ENCODE peak calls at places on chromosomes 13 and 19, in eight cellular contexts. A is heart left ventricle; G is fibroblast of lung; L is left ventricle myocardium inferior; Q is CD8-positive, alpha-beta memory T cell; P is Peyer's patch; D is transverse colon; J is left lung. W is an unnamed sample.
A peak's percentile ranks its signal among the peaks of the same experiment; 100 is the strongest.

GRCh38 chr19:10505583-10506229 is 2.5 kb upstream of the KEAP1 start:
- DNase-seq in Q (peak; percentile 73), J (peak; percentile 90), G (peak; percentile 64), D (peak; percentile 84), A (peak; percentile 73), L (peak; percentile 71), P (peak; percentile 73), W (peak; percentile 85)

GRCh38 chr13:46232281-46232680 is 20.6 kb downstream of the LRRC63 start:
- DNase-seq in D (no peak), Q (no peak), J (no peak), P (no peak), A (no peak), G (peak; percentile 7), L (no peak), W (no peak)

GRCh38 chr19:30049226-30049625 is 107.2 kb downstream of the URI1 start:
- DNase-seq in G (no peak), D (no peak), L (no peak), P (no peak), J (no peak), A (no peak), Q (no peak), W (no peak)

GRCh38 chr19:54420383-54421168 is 5.3 kb downstream of the TTYH1 start:
- DNase-seq in Q (no peak), G (no peak), J (no peak), L (peak; percentile 55), D (no peak), P (no peak), A (peak; percentile 64), W (no peak)

GRCh38 chr19:2634228-2634951 is 68.1 kb downstream of the GNG7 start:
- DNase-seq in Q (no peak), A (peak; percentile 85), D (no peak), L (peak; percentile 70), G (peak; percentile 60), P (no peak), J (peak; percentile 86), W (peak; percentile 91)

GRCh38 chr13:23159587-23160240 is 21.1 kb upstream of the SGCG start:
- DNase-seq in A (no peak), L (no peak), P (no peak), J (no peak), Q (no peak), G (no peak), D (no peak), W (no peak)

GRCh38 chr13:91132786-91133185 is 214.7 kb upstream of the MIR17HG start:
- DNase-seq in L (peak; percentile 16), G (no peak), A (no peak), D (no peak), J (no peak), P (no peak), Q (no peak), W (no peak)

GRCh38 chr19:29404951-29405727 is 120.7 kb upstream of the VSTM2B start:
- DNase-seq in A (no peak), L (no peak), G (no peak), P (no peak), Q (no peak), D (peak; percentile 9), J (peak; percentile 66), W (no peak)

GRCh38 chr13:25912961-25913360 is 138.9 kb downstream of the SHISA2 start:
- DNase-seq in Q (no peak), A (no peak), G (no peak), P (no peak), L (no peak), J (no peak), D (no peak), W (no peak)

GRCh38 chr13:50149932-50150331 is 134.7 kb downstream of the KCNRG start:
- DNase-seq in Q (no peak), L (peak; percentile 40), D (no peak), G (no peak), P (no peak), J (no peak), A (peak; percentile 74), W (no peak)

GRCh38 chr13:112804374-112804773 is 114.5 kb downstream of the ATP11A start:
- DNase-seq in A (no peak), Q (no peak), L (no peak), G (no peak), D (no peak), J (no peak), P (no peak), W (no peak)

GRCh38 chr19:6536138-6536671 is 5.4 kb downstream of the TNFSF9 start:
- DNase-seq in Q (peak; percentile 84), A (no peak), D (peak; percentile 74), L (no peak), J (no peak), G (no peak), P (peak; percentile 86), W (peak; percentile 80)

GRCh38 chr19:30159636-30160035 is 212.5 kb upstream of the ZNF536 start:
- DNase-seq in P (no peak), Q (no peak), A (no peak), J (no peak), L (no peak), D (no peak), G (no peak), W (no peak)

GRCh38 chr13:40692946-40693345 is 26.5 kb upstream of the FOXO1 start:
- DNase-seq in D (no peak), Q (no peak), L (no peak), P (no peak), G (no peak), A (no peak), J (no peak), W (no peak)

GRCh38 chr19:10501971-10502523 is 1.1 kb downstream of the KEAP1 start:
- DNase-seq in A (peak; percentile 89), L (peak; percentile 85), G (peak; percentile 49), P (peak; percentile 59), J (peak; percentile 91), D (peak; percentile 89), Q (no peak), W (peak; percentile 86)

DNA sequence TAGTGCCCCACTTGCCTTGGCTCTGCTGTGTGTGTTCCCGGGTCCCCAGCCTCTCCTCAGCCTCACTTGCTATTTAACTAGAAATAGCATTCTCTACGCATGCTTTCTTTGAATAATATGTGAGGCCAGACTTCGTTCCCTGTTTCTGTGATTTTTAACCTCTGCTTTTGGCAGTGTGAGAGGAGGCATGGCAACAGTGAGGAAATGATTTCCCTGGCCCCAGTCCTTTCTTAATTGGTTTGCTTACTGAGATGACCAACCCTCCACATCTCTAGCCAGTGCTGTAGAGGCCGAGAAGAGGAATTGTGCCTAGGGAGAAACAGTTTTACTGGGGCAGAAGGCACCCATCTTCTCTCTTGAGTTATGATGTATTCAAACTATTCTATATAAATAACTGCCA is 74.0 kb upstream of the NPAS1 start:
- DNase-seq in L (no peak), D (no peak), P (no peak), J (no peak), Q (no peak), A (no peak), G (peak; percentile 28), W (peak; percentile 71)
- H3K4me1 ChIP-seq in L (peaks cover 70% of the 10 kb centered on the region), D (peaks cover 31% of the 10 kb centered on the region), P (no peaks in the 10 kb centered on the region), J (peaks cover 24% of the 10 kb centered on the region), Q (peaks cover 33% of the 10 kb centered on the region), A (peaks cover 56% of the 10 kb centered on the region), G (peaks cover 19% of the 10 kb centered on the region), W (peaks cover 3% of the 10 kb centered on the region)

GRCh38 chr13:44908266-44908665 is 81.0 kb downstream of the NUFIP1 start:
- DNase-seq in P (no peak), A (no peak), G (no peak), L (no peak), D (no peak), Q (no peak), J (no peak), W (no peak)

GRCh38 chr13:44917589-44918322 is 71.5 kb downstream of the NUFIP1 start:
- DNase-seq in A (peak; percentile 94), L (peak; percentile 94), P (peak; percentile 93), J (peak; percentile 96), G (peak; percentile 98), Q (peak; percentile 96), D (peak; percentile 98), W (peak; percentile 97)

GRCh38 chr13:44915962-44916361 is 73.3 kb downstream of the NUFIP1 start:
- DNase-seq in D (no peak), G (no peak), A (no peak), Q (no peak), P (no peak), L (no peak), J (no peak), W (no peak)

GRCh38 chr13:44908712-44909111 is 80.6 kb downstream of the NUFIP1 start:
- DNase-seq in L (no peak), Q (no peak), P (no peak), G (no peak), D (no peak), J (no peak), A (no peak), W (no peak)

GRCh38 chr13:44912617-44913016 is 76.7 kb downstream of the NUFIP1 start:
- DNase-seq in P (no peak), A (no peak), L (no peak), Q (no peak), D (no peak), J (no peak), G (no peak), W (no peak)
- H3K27ac ChIP-seq in P (no peak overlapping the region), A (no peak overlapping the region), L (no peak overlapping the region), Q (no peak overlapping the region), D (no peak overlapping the region), J (no peak overlapping the region), G (no peak overlapping the region), W (no peak overlapping the region)

GRCh38 chr13:44906230-44906629 is 83.0 kb downstream of the NUFIP1 start:
- DNase-seq in J (no peak), P (no peak), G (no peak), A (no peak), L (no peak), D (no peak), Q (no peak), W (no peak)

GRCh38 chr13:44899967-44900366 is 89.3 kb downstream of the NUFIP1 start:
- DNase-seq in Q (no peak), J (no peak), A (no peak), G (no peak), P (no peak), D (no peak), L (no peak), W (no peak)

GRCh38 chr13:44903596-44903995 is 85.7 kb downstream of the NUFIP1 start:
- DNase-seq in J (no peak), D (peak; percentile 70), L (peak; percentile 86), A (peak; percentile 82), Q (no peak), G (peak; percentile 94), P (peak; percentile 29), W (peak; percentile 26)

GRCh38 chr13:44904982-44905381 is 84.3 kb downstream of the NUFIP1 start:
- DNase-seq in D (peak; percentile 47), G (peak; percentile 96), L (peak; percentile 40), P (no peak), Q (no peak), A (peak; percentile 50), J (no peak), W (no peak)

GRCh38 chr13:44902793-44903192 is 86.5 kb downstream of the NUFIP1 start:
- DNase-seq in A (no peak), L (no peak), J (no peak), D (no peak), G (no peak), P (no peak), Q (no peak), W (no peak)
- H3K27me3 ChIP-seq in A (no peaks in the 10 kb centered on the region), L (no peaks in the 10 kb centered on the region), J (no peaks in the 10 kb centered on the region), D (no peaks in the 10 kb centered on the region), G (peaks cover 2% of the 10 kb centered on the region), P (no peaks in the 10 kb centered on the region), Q (no peaks in the 10 kb centered on the region), W (no peaks in the 10 kb centered on the region)

DNA sequence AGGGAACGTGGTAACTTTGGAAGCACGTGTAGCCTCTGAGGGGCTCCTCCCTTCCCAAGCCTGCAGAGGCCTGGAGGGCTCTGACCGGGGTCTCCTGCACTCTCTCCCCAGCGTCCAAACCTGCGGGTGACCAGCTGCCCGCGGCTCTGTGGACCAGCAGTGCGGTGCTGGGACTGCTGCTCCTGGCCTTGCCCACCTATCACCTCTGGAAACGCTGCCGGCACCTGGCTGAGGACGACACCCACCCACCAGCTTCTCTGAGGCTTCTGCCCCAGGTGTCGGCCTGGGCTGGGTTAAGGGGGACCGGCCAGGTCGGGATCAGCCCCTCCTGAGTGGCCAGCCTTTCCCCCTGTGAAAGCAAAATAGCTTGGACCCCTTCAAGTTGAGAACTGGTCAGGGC is 2.7 kb upstream of the TPGS1 start:
- DNase-seq in G (no peak), J (no peak), L (no peak), Q (no peak), A (no peak), P (no peak), D (no peak), W (no peak)
- H3K4me1 ChIP-seq in G (peaks cover 7% of the 10 kb centered on the region), J (peaks cover 9% of the 10 kb centered on the region), L (peaks cover 26% of the 10 kb centered on the region), Q (peaks cover 29% of the 10 kb centered on the region), A (peaks cover 15% of the 10 kb centered on the region), P (peaks cover 11% of the 10 kb centered on the region), D (peaks cover 16% of the 10 kb centered on the region), W (peaks cover 9% of the 10 kb centered on the region)

W was measured in ascending aorta.